ENCODE peak calls at places on chromosomes 5 and 9, in eight cellular contexts. B is uterus, T is adrenal gland, Z is IMR-90, L is ovary, J is gastrocnemius medialis, F is prostate gland, W is PC-3. C is an unnamed sample.

GRCh38 chr5:77663081-77663863 is 24.8 kb upstream of the OTP start:
- DNase-seq in B (no peak), T (no peak), Z (no peak), L (no peak), J (no peak), F (no peak), W (no peak), C (peak; percentile 50)

GRCh38 chr5:102483736-102484135 is 15.1 kb downstream of the SLCO6A1 start:
- DNase-seq in B (no peak), T (no peak), Z (no peak), L (no peak), J (no peak), F (no peak), W (peak; percentile 33), C (no peak)

GRCh38 chr5:53023969-53024368 is 34.8 kb downstream of the ITGA2 start:
- DNase-seq in B (no peak), T (no peak), Z (peak; percentile 95), L (no peak), J (no peak), F (no peak), W (peak; percentile 70), C (no peak)

GRCh38 chr5:132747693-132748440 is 641 bp downstream of the CCNI2 start:
- DNase-seq in B (no peak), T (no peak), Z (no peak), L (no peak), J (no peak), F (no peak), W (no peak), C (peak; percentile 17)

GRCh38 chr9:93308676-93309075 is 124.7 kb downstream of the WNK2 start:
- DNase-seq in B (no peak), T (peak; percentile 4), Z (no peak), L (no peak), J (no peak), F (no peak), W (no peak), C (no peak)

GRCh38 chr9:2336055-2336454 is 285.5 kb upstream of the VLDLR start:
- DNase-seq in B (no peak), T (no peak), Z (peak; percentile 1), L (no peak), J (no peak), F (no peak), W (no peak), C (no peak)

GRCh38 chr5:179209359-179210150 is 135.7 kb downstream of the ADAMTS2 start:
- DNase-seq in B (no peak), T (no peak), Z (peak; percentile 74), L (no peak), J (no peak), F (no peak), W (peak; percentile 41), C (no peak)

GRCh38 chr5:117204926-117205869 is 630.6 kb upstream of the SEMA6A start:
- DNase-seq in B (no peak), T (no peak), Z (no peak), L (no peak), J (no peak), F (no peak), W (no peak), C (no peak)

GRCh38 chr5:79069488-79070001 is at the start of the genes BHMT2 and DMGDH:
- DNase-seq in B (peak; percentile 21), T (peak; percentile 64), Z (peak; percentile 9), L (peak; percentile 62), J (no peak), F (no peak), W (no peak), C (peak; percentile 60)

GRCh38 chr9:130426883-130427282 is 17.9 kb upstream of the ASS1 start:
- DNase-seq in B (peak; percentile 34), T (no peak), Z (peak; percentile 35), L (no peak), J (peak; percentile 35), F (peak; percentile 37), W (peak; percentile 77), C (no peak)

GRCh38 chr5:55324815-55325418 is 17.1 kb downstream of the MTREX start:
- DNase-seq in B (no peak), T (no peak), Z (peak; percentile 58), L (no peak), J (no peak), F (no peak), W (peak; percentile 16), C (no peak)

GRCh38 chr5:113043491-113043931 is 66.9 kb downstream of the DCP2 start:
- DNase-seq in B (no peak), T (no peak), Z (no peak), L (peak; percentile 69), J (no peak), F (no peak), W (peak; percentile 20), C (peak; percentile 76)

GRCh38 chr9:109652112-109652511 is 127.9 kb upstream of the PALM2AKAP2 start:
- DNase-seq in B (no peak), T (no peak), Z (peak; percentile 10), L (no peak), J (no peak), F (no peak), W (peak; percentile 80), C (no peak)

GRCh38 chr5:94700592-94700991 is 82.1 kb downstream of the SLF1 start:
- DNase-seq in B (no peak), T (no peak), Z (no peak), L (no peak), J (no peak), F (no peak), W (no peak), C (no peak)

DNA sequence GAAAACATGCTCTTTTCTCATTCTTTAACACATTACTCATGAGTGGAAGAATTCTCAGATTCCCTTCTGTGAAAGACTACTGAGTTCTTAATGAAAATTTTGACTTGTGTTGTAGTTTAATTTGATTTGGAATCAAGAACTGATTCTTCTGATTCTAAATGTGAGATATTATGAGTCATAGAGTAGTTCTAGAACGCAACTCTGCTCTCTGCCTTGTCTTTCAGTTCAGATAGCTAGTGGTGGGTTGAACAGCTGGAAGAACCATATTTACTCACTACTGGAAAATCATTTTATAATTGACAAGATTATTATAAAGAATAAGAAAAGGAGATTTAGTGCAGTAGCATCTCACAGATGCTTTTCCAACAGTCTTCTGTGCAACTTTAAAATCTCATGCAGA is 90.7 kb downstream of the VCAN start:
- DNase-seq in B (no peak), T (no peak), Z (no peak), L (no peak), J (no peak), F (no peak), W (no peak), C (no peak)
- H3K27ac ChIP-seq in B (peak overlapping the region; percentile 7), T (no peak overlapping the region), Z (no peak overlapping the region), L (no peak overlapping the region), J (peak overlapping the region; percentile 4), F (no peak overlapping the region), W (no peak overlapping the region), C (no peak overlapping the region)

DNA sequence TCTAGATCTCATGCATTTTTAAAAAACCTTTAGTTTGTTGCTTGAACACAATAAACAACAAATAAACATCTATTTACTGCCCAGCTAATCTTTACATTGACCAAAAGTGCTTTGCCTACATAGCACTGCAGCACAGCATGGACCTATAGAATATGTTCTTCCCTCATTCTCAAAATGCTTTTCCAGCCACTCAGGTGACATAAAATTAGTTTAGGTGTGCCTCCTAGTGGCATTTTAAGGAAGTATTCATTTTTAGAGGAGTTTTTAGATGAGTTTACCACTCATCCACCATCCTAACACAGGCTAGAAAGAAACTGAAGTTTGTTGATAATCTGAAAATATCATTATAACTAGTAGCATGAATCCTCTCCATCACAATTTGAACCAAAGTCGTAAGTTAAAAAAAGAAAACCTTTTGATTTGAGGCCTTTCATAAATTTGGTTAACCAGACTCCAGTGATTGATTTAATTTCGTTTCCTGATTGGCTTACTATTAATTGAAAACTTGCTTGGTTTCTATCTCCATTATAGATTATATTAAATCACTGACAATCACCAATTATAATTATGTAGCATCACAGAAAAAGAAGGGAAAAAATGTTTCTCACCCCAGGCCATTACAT is 12.6 kb downstream of the PLGRKT start:
- DNase-seq in B (no peak), T (no peak), Z (no peak), L (no peak), J (no peak), F (no peak), W (peak; percentile 63), C (no peak)
- TF ChIP-seq CTCF in B (no peak), T (peak; percentile 27), Z (peak; percentile 43), L (no peak), J (no peak), F (peak; percentile 40), W (peak; percentile 71), C (no peak)

GRCh38 chr5:141343953-141344463 is 379 bp downstream of the PCDHGA3 start:
- DNase-seq in B (no peak), T (no peak), Z (no peak), L (no peak), J (no peak), F (no peak), W (no peak), C (no peak)

GRCh38 chr5:141343242-141343952 is at the start of gene PCDHGA3:
- DNase-seq in B (no peak), T (no peak), Z (peak; percentile 71), L (no peak), J (no peak), F (no peak), W (no peak), C (no peak)

GRCh38 chr5:141338538-141339306 is at the start of gene PCDHGA2:
- DNase-seq in B (no peak), T (no peak), Z (peak; percentile 66), L (peak; percentile 43), J (no peak), F (no peak), W (peak; percentile 12), C (no peak)

GRCh38 chr5:141345327-141345726 is 1.7 kb downstream of the PCDHGA3 start:
- DNase-seq in B (no peak), T (no peak), Z (no peak), L (no peak), J (no peak), F (no peak), W (no peak), C (no peak)

DNA sequence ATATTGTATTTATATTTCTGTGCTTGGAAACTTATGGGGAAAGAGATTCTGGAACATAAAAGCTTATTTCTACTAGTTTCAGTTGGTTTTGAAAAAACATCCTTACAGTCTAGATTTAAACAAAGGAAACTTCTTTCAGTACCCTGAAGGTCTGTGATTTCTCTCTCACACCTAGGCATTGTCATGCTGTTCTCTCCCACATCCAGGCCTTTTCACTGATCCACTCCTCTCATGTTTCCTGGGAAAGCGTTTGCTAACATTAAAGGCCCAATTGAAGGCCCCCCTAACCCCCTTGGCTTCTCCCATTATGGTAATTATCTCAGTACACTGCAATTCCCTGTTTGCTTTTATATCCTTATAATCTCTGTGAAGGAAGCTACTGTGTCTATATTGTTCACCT is 856 bp upstream of the PCDHGA3 start:
- DNase-seq in B (no peak), T (no peak), Z (no peak), L (no peak), J (no peak), F (no peak), W (no peak), C (no peak)
- H3K9me3 ChIP-seq in B (peaks cover 61% of the 10 kb centered on the region), T (peaks cover 10% of the 10 kb centered on the region), Z (peaks cover 49% of the 10 kb centered on the region), L (peaks cover 49% of the 10 kb centered on the region), J (no peaks in the 10 kb centered on the region), F (no peaks in the 10 kb centered on the region), W (no peaks in the 10 kb centered on the region), C (no peaks in the 10 kb centered on the region)

DNA sequence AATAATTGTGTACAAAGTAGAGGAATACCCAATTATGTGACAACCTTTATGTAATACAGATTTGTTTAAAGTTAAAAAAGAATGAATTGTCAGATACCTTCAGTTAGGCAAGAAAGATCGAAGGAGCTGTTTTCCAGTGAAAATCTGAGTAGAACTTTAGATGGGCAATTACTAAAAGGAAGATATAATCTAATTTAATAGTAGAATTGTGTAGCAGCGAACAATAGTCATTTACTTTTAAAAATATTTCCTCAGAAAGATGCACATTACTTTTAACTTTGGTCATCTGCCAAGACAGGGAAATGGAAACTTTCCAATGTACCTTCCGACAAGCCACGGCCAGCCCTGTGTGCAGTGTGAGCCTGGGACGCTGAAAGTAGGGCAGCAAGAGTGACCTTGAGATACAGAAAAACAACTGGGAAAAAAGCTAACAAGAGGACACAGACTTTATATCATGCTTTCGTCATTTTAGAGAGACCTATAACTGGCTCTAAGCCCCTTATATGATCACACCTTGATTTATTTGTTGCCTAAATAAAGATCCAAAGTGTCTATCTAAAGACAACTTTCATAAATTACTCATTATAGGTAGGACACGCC is 40.1 kb downstream of the RHOBTB3 start:
- DNase-seq in B (no peak), T (peak; percentile 73), Z (no peak), L (peak; percentile 68), J (no peak), F (peak; percentile 72), W (no peak), C (peak; percentile 75)
- H3K27ac ChIP-seq in B (peak overlapping the region; percentile 13), T (peak overlapping the region; percentile 73), Z (no peak overlapping the region), L (peak overlapping the region; percentile 54), J (peak overlapping the region; percentile 50), F (peak overlapping the region; percentile 73), W (no peak overlapping the region), C (peak overlapping the region; percentile 80)

C was measured in thyroid gland.